ENCODE peak calls at places on chromosomes 7 and 10, in four cellular contexts. One of them, this sample, is unnamed.

GRCh38 chr7:18125536-18125935 is 97.9 kb upstream of the PRPS1L1 start:
- DNase-seq in PC-3: no peak
- DNase-seq in cardiac muscle cell: no peak
- DNase-seq in cardiac fibroblast: no peak
- DNase-seq in this sample: no peak

GRCh38 chr10:86730227-86730626 is 26.2 kb upstream of the BMPR1A start:
- DNase-seq in PC-3: no peak
- DNase-seq in cardiac muscle cell: no peak
- DNase-seq in cardiac fibroblast: peak
- DNase-seq in this sample: no peak

GRCh38 chr10:24255115-24255895 is 46.4 kb downstream of the KIAA1217 start:
- DNase-seq in PC-3: peak
- DNase-seq in cardiac muscle cell: no peak
- DNase-seq in cardiac fibroblast: no peak
- DNase-seq in this sample: no peak

GRCh38 chr10:28532223-28532508 is 752 bp upstream of the WAC start:
- DNase-seq in PC-3: peak
- DNase-seq in cardiac muscle cell: no peak
- DNase-seq in cardiac fibroblast: peak
- DNase-seq in this sample: no peak

GRCh38 chr7:116455009-116455408 is 44.5 kb upstream of the CAV2 start:
- DNase-seq in PC-3: peak
- DNase-seq in cardiac muscle cell: no peak
- DNase-seq in cardiac fibroblast: peak
- DNase-seq in this sample: no peak

GRCh38 chr7:42125321-42125720 is 111.7 kb downstream of the GLI3 start:
- DNase-seq in PC-3: no peak
- DNase-seq in cardiac muscle cell: no peak
- DNase-seq in cardiac fibroblast: no peak
- DNase-seq in this sample: no peak

GRCh38 chr7:130921391-130922180 is 187.6 kb upstream of the KLF14 start:
- DNase-seq in PC-3: no peak
- DNase-seq in cardiac muscle cell: peak
- DNase-seq in cardiac fibroblast: peak
- DNase-seq in this sample: peak

GRCh38 chr7:95264225-95264927 is 60.0 kb downstream of the PON1 start:
- DNase-seq in PC-3: peak
- DNase-seq in cardiac muscle cell: no peak
- DNase-seq in cardiac fibroblast: peak
- DNase-seq in this sample: no peak

GRCh38 chr10:2137549-2138174 is 400.3 kb upstream of the ADARB2 start:
- DNase-seq in PC-3: peak
- DNase-seq in cardiac muscle cell: peak
- DNase-seq in cardiac fibroblast: no peak
- DNase-seq in this sample: peak

GRCh38 chr7:85160223-85160622 is 26.6 kb downstream of the SEMA3D start:
- DNase-seq in PC-3: peak
- DNase-seq in cardiac muscle cell: no peak
- DNase-seq in cardiac fibroblast: peak
- DNase-seq in this sample: no peak

GRCh38 chr10:122348512-122348911 is 26.0 kb upstream of the PLEKHA1 start:
- DNase-seq in PC-3: peak
- DNase-seq in cardiac muscle cell: no peak
- DNase-seq in cardiac fibroblast: no peak
- DNase-seq in this sample: peak

GRCh38 chr10:81108516-81109199 is 571.0 kb downstream of the SH2D4B start:
- DNase-seq in PC-3: no peak
- DNase-seq in cardiac muscle cell: no peak
- DNase-seq in cardiac fibroblast: no peak
- DNase-seq in this sample: no peak

GRCh38 chr7:6482307-6482706 is 34.6 kb upstream of the DAGLB start:
- DNase-seq in PC-3: peak
- DNase-seq in cardiac muscle cell: no peak
- DNase-seq in cardiac fibroblast: no peak
- DNase-seq in this sample: no peak

GRCh38 chr10:112059220-112059619 is 124.3 kb downstream of the GPAM start:
- DNase-seq in PC-3: no peak
- DNase-seq in cardiac muscle cell: no peak
- DNase-seq in cardiac fibroblast: no peak
- DNase-seq in this sample: no peak

GRCh38 chr7:115822380-115822779 is 208.2 kb downstream of the TFEC start:
- DNase-seq in PC-3: no peak
- DNase-seq in cardiac muscle cell: no peak
- DNase-seq in cardiac fibroblast: no peak
- DNase-seq in this sample: no peak

GRCh38 chr7:136566491-136566890 is 302.0 kb upstream of the CHRM2 start:
- DNase-seq in PC-3: no peak
- DNase-seq in cardiac muscle cell: no peak
- DNase-seq in cardiac fibroblast: no peak
- DNase-seq in this sample: no peak

GRCh38 chr7:127651556-127652332 is at the start of gene SND1:
- DNase-seq in PC-3: peak
- DNase-seq in cardiac muscle cell: peak
- DNase-seq in cardiac fibroblast: peak
- DNase-seq in this sample: peak

GRCh38 chr10:121851791-121852190 is 76.0 kb downstream of the ATE1 start:
- DNase-seq in PC-3: no peak
- DNase-seq in cardiac muscle cell: no peak
- DNase-seq in cardiac fibroblast: no peak
- DNase-seq in this sample: no peak

GRCh38 chr10:7397049-7397448 is 13.8 kb downstream of the SFMBT2 start:
- DNase-seq in PC-3: no peak
- DNase-seq in cardiac muscle cell: no peak
- DNase-seq in cardiac fibroblast: no peak
- DNase-seq in this sample: no peak

GRCh38 chr7:79240413-79240812 is 213.1 kb downstream of the MAGI2 start:
- DNase-seq in PC-3: no peak
- DNase-seq in cardiac muscle cell: no peak
- DNase-seq in cardiac fibroblast: no peak
- DNase-seq in this sample: no peak

GRCh38 chr10:15485684-15486316 is 114.7 kb upstream of the FAM171A1 start:
- DNase-seq in PC-3: no peak
- DNase-seq in cardiac muscle cell: no peak
- DNase-seq in cardiac fibroblast: peak
- DNase-seq in this sample: no peak

GRCh38 chr10:124480860-124481259 is 19.2 kb downstream of the LHPP start:
- DNase-seq in PC-3: no peak
- DNase-seq in cardiac muscle cell: no peak
- DNase-seq in cardiac fibroblast: no peak
- DNase-seq in this sample: no peak

GRCh38 chr7:139457153-139457946 is 26.1 kb downstream of the KLRG2 start:
- DNase-seq in PC-3: peak
- DNase-seq in cardiac muscle cell: no peak
- DNase-seq in cardiac fibroblast: peak
- DNase-seq in this sample: no peak

GRCh38 chr10:70355234-70356021 is 27.0 kb downstream of the LRRC20 start:
- DNase-seq in PC-3: no peak
- DNase-seq in cardiac muscle cell: no peak
- DNase-seq in cardiac fibroblast: no peak
- DNase-seq in this sample: no peak

GRCh38 chr7:79459381-79459780 is 5.9 kb upstream of the MAGI2 start:
- DNase-seq in PC-3: peak
- DNase-seq in cardiac muscle cell: no peak
- DNase-seq in cardiac fibroblast: no peak
- DNase-seq in this sample: no peak

GRCh38 chr7:156842317-156842716 is 50.7 kb downstream of the LMBR1 start:
- DNase-seq in PC-3: no peak
- DNase-seq in cardiac muscle cell: peak
- DNase-seq in cardiac fibroblast: no peak
- DNase-seq in this sample: no peak

GRCh38 chr10:132554991-132555647 is 17.5 kb downstream of the INPP5A start:
- DNase-seq in PC-3: no peak
- DNase-seq in cardiac muscle cell: no peak
- DNase-seq in cardiac fibroblast: no peak
- DNase-seq in this sample: no peak

GRCh38 chr10:124105594-124105993 is 12.2 kb upstream of the CHST15 start:
- DNase-seq in PC-3: peak
- DNase-seq in cardiac muscle cell: no peak
- DNase-seq in cardiac fibroblast: no peak
- DNase-seq in this sample: no peak

GRCh38 chr10:1632141-1632540 is 105.2 kb downstream of the ADARB2 start:
- DNase-seq in PC-3: no peak
- DNase-seq in cardiac muscle cell: no peak
- DNase-seq in cardiac fibroblast: no peak
- DNase-seq in this sample: no peak

GRCh38 chr7:11376549-11376948 is 402.9 kb downstream of the PHF14 start:
- DNase-seq in PC-3: no peak
- DNase-seq in cardiac muscle cell: no peak
- DNase-seq in cardiac fibroblast: no peak
- DNase-seq in this sample: no peak

GRCh38 chr7:11369696-11370095 is 396.0 kb downstream of the PHF14 start:
- DNase-seq in PC-3: no peak
- DNase-seq in cardiac muscle cell: no peak
- DNase-seq in cardiac fibroblast: no peak
- DNase-seq in this sample: no peak

GRCh38 chr7:11379641-11380040 is 406.0 kb downstream of the PHF14 start:
- DNase-seq in PC-3: no peak
- DNase-seq in cardiac muscle cell: no peak
- DNase-seq in cardiac fibroblast: no peak
- DNase-seq in this sample: no peak

GRCh38 chr7:11374629-11375028 is 401.0 kb downstream of the PHF14 start:
- DNase-seq in PC-3: no peak
- DNase-seq in cardiac muscle cell: no peak
- DNase-seq in cardiac fibroblast: no peak
- DNase-seq in this sample: no peak

DNA sequence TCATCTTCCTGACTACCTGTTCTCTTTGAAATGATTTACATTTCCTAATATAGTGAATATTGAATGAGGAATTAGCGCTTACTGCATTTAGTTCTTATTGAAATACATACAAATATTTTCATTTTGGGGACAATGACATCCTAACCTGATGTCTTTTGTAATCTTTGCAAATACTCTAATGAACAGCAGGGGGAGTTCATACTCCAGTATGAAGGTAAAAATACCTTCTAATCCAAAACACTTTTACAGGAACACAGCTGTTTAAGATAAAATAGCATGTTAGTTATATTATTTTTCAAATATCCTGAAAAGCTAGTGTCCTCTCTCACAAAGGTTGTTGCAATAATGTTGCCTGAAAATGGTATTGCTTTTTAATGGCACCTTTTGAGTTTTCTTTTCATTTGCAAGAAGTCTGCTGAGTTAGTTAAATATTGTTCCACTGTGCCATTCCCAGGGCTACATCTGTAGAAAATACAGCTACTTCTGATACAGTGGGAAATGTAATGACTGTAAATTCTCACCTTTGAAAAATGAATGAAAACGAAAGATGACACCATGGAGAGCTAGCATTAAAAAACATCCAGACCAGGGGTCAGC is 400.0 kb downstream of the PHF14 start:
- DNase-seq in PC-3: peak
- DNase-seq in cardiac muscle cell: peak
- DNase-seq in cardiac fibroblast: peak
- DNase-seq in this sample: no peak
- TF ChIP-seq CTCF in PC-3: peak
- TF ChIP-seq CTCF in cardiac muscle cell: peak
- TF ChIP-seq CTCF in cardiac fibroblast: peak
- TF ChIP-seq CTCF in this sample: peak

GRCh38 chr7:150378853-150379589 is at the start of gene ZNF775:
- DNase-seq in PC-3: peak
- DNase-seq in cardiac muscle cell: peak
- DNase-seq in cardiac fibroblast: peak
- DNase-seq in this sample: peak
- TF ChIP-seq CTCF in PC-3: no peak
- TF ChIP-seq CTCF in cardiac muscle cell: no peak
- TF ChIP-seq CTCF in cardiac fibroblast: no peak
- TF ChIP-seq CTCF in this sample: no peak

GRCh38 chr10:102419561-102420442 is 834 bp upstream of the FBXL15 start:
- DNase-seq in PC-3: peak
- DNase-seq in cardiac muscle cell: peak
- DNase-seq in cardiac fibroblast: no peak
- DNase-seq in this sample: peak

GRCh38 chr10:102421645-102422585 is 1.3 kb downstream of the FBXL15 start:
- DNase-seq in PC-3: peak
- DNase-seq in cardiac muscle cell: peak
- DNase-seq in cardiac fibroblast: no peak
- DNase-seq in this sample: peak

GRCh38 chr10:102420443-102420809 is 210 bp upstream of the FBXL15 start:
- DNase-seq in PC-3: peak
- DNase-seq in cardiac muscle cell: peak
- DNase-seq in cardiac fibroblast: no peak
- DNase-seq in this sample: peak

GRCh38 chr10:102422586-102423129 is 2.0 kb downstream of the FBXL15 start:
- DNase-seq in PC-3: peak
- DNase-seq in cardiac muscle cell: peak
- DNase-seq in cardiac fibroblast: peak
- DNase-seq in this sample: peak

DNA sequence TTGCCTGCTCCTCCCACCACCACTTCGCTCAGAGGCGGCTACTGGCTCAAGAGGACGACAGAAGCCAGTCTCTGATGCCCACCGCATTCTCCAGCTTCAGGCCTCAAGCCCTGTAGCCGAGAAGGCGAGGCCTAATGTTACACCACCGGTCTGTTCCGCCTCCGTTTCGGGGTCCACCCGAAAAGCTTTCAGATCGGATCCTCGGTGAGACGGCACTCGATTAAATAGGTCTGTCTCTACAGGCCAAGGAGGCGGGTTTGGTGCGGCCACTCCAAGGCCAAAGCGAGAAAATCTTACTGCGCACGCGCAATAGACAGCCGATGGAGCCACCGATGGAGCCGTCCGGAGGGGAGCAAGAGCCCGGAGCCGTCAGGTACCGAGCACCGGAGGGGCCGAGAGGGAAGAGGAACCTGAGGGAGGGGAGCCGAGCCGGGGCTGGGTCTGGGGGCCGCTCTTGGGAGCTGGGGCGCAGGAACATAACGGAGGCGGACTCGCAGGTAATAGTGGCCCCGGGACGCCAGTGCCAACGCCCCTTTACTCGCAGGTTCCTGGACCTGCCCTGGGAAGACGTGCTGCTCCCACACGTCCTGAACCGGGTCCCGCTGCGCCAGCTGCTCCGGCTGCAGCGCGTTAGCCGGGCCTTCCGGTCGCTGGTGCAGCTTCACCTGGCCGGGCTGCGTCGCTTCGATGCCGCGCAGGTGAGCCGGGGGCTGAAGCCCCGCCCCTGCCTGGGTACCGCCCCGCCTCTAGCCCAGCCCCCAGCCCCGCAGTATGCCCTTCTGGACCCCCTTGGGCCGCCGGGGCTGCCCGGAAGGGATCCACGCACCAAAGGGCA is at the start of gene FBXL15:
- DNase-seq in PC-3: peak
- DNase-seq in cardiac muscle cell: peak
- DNase-seq in cardiac fibroblast: peak
- DNase-seq in this sample: peak
- TF ChIP-seq CTCF in PC-3: no peak
- TF ChIP-seq CTCF in cardiac muscle cell: no peak
- TF ChIP-seq CTCF in cardiac fibroblast: no peak
- TF ChIP-seq CTCF in this sample: no peak

DNA sequence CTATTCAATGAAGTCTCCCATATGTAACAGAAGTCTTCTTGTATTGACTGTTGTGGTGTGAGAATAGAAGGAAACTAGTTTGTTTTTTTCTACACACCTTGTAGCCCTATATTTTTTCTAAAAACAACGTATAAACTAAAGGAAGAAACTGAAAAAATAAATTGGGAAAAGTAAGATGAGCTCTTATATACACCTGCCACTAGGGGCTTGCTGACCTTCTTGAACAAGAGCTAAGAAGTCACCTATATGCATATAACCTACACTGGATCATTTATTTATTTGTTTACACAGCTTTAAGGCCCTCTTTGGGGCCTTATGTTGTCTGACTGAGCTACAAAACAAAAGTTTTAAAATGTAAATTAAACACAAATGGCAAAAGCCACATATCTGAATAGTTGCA is 383.0 kb downstream of the HPSE2 start:
- DNase-seq in PC-3: no peak
- DNase-seq in cardiac muscle cell: no peak
- DNase-seq in cardiac fibroblast: no peak
- DNase-seq in this sample: no peak
- TF ChIP-seq CTCF in PC-3: peak
- TF ChIP-seq CTCF in cardiac muscle cell: no peak
- TF ChIP-seq CTCF in cardiac fibroblast: no peak
- TF ChIP-seq CTCF in this sample: peak

This sample was measured in nephron progenitor cell.